ENCODE peak calls at places on chromosomes 12 and 14, in ten cellular contexts. X is H1, B is suprapubic skin, S is stomach, C is body of pancreas, G is HepG2, U is Peyer's patch, W is GM12878, Z is HCT116, J is sigmoid colon. P is an unnamed sample.

GRCh38 chr14:72783741-72784140 is 110.2 kb downstream of the DPF3 start:
- DNase-seq in X (no peak), B (no peak), S (no peak), C (no peak), G (no peak), U (no peak), W (no peak), Z (no peak), J (no peak), P (no peak)

GRCh38 chr12:54549774-54550451 is 512 bp downstream of the PDE1B start:
- DNase-seq in X (no peak), B (no peak), S (no peak), C (peak; percentile 3), G (no peak), U (no peak), W (no peak), Z (no peak), J (peak; percentile 69), P (no peak)

GRCh38 chr12:1846421-1847405 is 26.3 kb downstream of the LRTM2 start:
- DNase-seq in X (no peak), B (peak; percentile 38), S (no peak), C (no peak), G (no peak), U (peak; percentile 34), W (no peak), Z (no peak), J (peak; percentile 41), P (no peak)

GRCh38 chr12:80186727-80187217 is 87.4 kb downstream of the OTOGL start:
- DNase-seq in X (no peak), B (peak; percentile 62), S (peak; percentile 37), C (peak; percentile 75), G (peak; percentile 82), U (no peak), W (peak; percentile 26), Z (peak; percentile 85), J (peak; percentile 82), P (peak; percentile 0)

GRCh38 chr14:76168531-76168930 is 16.8 kb downstream of the GPATCH2L start:
- DNase-seq in X (no peak), B (no peak), S (no peak), C (no peak), G (no peak), U (no peak), W (no peak), Z (no peak), J (no peak), P (no peak)

GRCh38 chr12:51399893-51400292 is 8.7 kb upstream of the GALNT6 start:
- DNase-seq in X (no peak), B (no peak), S (no peak), C (no peak), G (peak; percentile 35), U (peak; percentile 81), W (no peak), Z (no peak), J (no peak), P (no peak)

GRCh38 chr14:59190372-59190771 is 1.9 kb downstream of the DAAM1 start:
- DNase-seq in X (no peak), B (no peak), S (no peak), C (peak; percentile 29), G (peak; percentile 24), U (no peak), W (no peak), Z (no peak), J (no peak), P (no peak)

GRCh38 chr12:56161677-56162351 is 3.7 kb downstream of the MYL6 start:
- DNase-seq in X (no peak), B (no peak), S (no peak), C (no peak), G (no peak), U (no peak), W (no peak), Z (no peak), J (peak; percentile 90), P (no peak)

GRCh38 chr12:12323606-12324005 is 26.4 kb downstream of the MANSC1 start:
- DNase-seq in X (no peak), B (no peak), S (no peak), C (no peak), G (no peak), U (no peak), W (no peak), Z (no peak), J (no peak), P (no peak)

GRCh38 chr14:94101748-94102147 is 8.8 kb upstream of the IFI27 start:
- DNase-seq in X (no peak), B (no peak), S (no peak), C (no peak), G (no peak), U (no peak), W (no peak), Z (no peak), J (no peak), P (no peak)

GRCh38 chr14:22878271-22879246 is 4.5 kb upstream of the REM2 start:
- DNase-seq in X (no peak), B (no peak), S (no peak), C (no peak), G (no peak), U (no peak), W (no peak), Z (no peak), J (no peak), P (no peak)

GRCh38 chr14:22882529-22883190 is 362 bp upstream of the REM2 start:
- DNase-seq in X (no peak), B (no peak), S (peak; percentile 50), C (peak; percentile 77), G (no peak), U (no peak), W (no peak), Z (peak; percentile 39), J (peak; percentile 70), P (no peak)

GRCh38 chr14:22883191-22883976 is at the start of gene REM2:
- DNase-seq in X (no peak), B (no peak), S (no peak), C (no peak), G (no peak), U (no peak), W (no peak), Z (no peak), J (no peak), P (no peak)

GRCh38 chr14:22884721-22885523 is 1.9 kb downstream of the REM2 start:
- DNase-seq in X (no peak), B (no peak), S (no peak), C (no peak), G (no peak), U (peak; percentile 51), W (no peak), Z (no peak), J (no peak), P (no peak)

GRCh38 chr14:22882064-22882463 is 958 bp upstream of the REM2 start:
- DNase-seq in X (no peak), B (no peak), S (no peak), C (no peak), G (no peak), U (no peak), W (no peak), Z (no peak), J (no peak), P (no peak)
- TF ChIP-seq POLR2A in X (no peak), B (no peak), S (no peak), C (no peak), G (no peak), U (no peak), W (no peak), Z (no peak), J (no peak), P (no peak)

DNA sequence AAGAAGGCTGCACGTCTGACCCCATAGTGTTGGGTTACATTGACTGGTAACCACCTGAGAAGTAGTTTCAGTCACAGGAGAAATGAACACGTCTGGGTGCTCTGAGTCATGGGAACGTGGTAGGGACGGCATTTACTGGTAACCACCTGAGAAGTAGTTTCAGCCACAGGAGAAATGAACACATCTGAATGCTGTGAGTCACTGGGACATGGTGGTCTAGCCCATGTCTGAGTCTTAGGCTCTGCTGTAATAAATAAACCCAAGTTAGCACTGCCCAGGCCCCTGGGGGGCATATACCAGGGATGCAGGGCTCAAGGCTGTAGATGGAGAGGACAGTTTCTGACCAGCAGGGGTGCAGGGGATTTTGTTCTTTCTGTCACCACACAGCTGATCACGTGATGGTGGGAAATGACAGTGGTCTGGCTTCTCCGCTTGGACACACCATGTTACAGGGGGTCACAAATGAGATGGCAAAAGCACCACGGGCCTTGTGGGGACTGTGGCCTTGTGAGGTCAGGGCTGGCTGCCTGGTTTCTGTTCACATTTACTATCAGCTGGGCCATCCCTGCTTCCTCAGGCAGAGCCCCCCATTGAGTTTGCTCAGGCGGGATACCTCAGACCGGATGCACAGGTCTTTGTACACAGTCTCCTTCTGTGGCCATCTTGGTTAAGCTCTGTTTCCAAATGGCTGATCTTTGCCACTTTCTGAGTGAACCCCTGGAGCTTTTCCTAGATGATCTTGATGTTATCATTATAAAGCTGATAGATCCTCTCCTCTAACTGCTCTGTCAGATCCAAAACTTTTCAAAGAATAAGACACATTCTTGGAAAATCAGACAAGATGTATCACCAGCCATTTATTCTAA is 9.8 kb upstream of the C12orf42 start:
- DNase-seq in X (no peak), B (no peak), S (no peak), C (no peak), G (no peak), U (no peak), W (peak; percentile 98), Z (no peak), J (no peak), P (no peak)
- TF ChIP-seq CTCF in X (no peak), B (no peak), S (no peak), C (no peak), G (no peak), U (no peak), W (no peak), Z (no peak), J (no peak), P (no peak)

DNA sequence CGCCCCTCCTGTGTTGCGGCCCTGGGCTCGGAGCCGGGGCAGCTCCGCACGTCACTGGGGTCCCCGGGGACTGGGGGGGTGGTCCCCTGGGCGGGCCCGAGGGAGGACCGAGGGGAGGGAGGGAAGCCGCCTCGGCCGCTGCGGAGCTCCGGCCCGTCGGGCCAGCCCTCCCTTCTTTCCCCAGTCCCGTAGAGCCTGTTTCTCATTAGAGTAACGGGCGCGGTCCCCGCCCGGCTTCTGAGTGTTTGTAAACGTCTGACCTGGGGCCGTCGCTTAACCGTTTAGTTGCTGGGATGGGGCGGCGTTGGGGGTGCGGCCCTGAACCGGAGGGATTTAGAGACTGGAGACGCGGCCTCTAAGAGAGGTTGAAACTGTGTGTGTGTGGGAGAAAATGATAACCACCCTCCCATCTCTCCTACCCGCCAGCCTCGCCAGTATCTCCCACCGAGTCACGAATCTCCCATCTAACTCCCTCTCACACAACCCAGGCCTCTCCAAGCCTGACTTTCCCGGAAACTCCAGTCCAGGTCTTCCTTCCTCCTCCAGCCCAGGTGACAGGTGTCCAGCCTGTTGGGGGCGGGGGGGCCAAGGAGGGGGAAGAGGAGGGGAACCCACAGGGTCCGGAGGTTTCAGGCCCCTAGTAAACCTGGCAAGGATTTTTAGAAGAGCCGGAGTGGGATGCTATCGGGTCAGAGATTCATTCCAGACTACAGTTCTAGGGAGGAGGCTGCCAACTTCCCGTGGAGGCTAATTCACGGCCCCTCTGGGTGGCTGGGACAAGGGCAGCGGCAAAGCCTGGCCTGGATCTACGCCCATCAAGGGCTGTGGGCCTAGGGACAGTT is 1.1 kb upstream of the NFATC4 start:
- DNase-seq in X (no peak), B (peak; percentile 95), S (peak; percentile 93), C (peak; percentile 95), G (peak; percentile 92), U (peak; percentile 89), W (peak; percentile 34), Z (peak; percentile 97), J (peak; percentile 96), P (peak; percentile 30)
- TF ChIP-seq POLR2A in X (no peak), B (no peak), S (no peak), C (peak; percentile 67), G (no peak), U (peak; percentile 50), W (no peak), Z (no peak), J (peak; percentile 56), P (no peak)

GRCh38 chr14:21326972-21327371 is 47.1 kb downstream of the RPGRIP1 start:
- DNase-seq in X (no peak), B (no peak), S (no peak), C (no peak), G (no peak), U (no peak), W (no peak), Z (no peak), J (no peak), P (no peak)
- TF ChIP-seq CTCF in X (peak; percentile 31), B (no peak), S (no peak), C (no peak), G (peak; percentile 8), U (no peak), W (peak; percentile 9), Z (no peak), J (no peak), P (no peak)